ENCODE peak calls at places on chromosomes 11 and 22, in seven cellular contexts. Z is tibial nerve, U is heart left ventricle, L is transverse colon, G is A549, D is mucosa of descending colon, V is body of pancreas. T is an unnamed sample.

GRCh38 chr11:69250503-69251393 is 43.2 kb upstream of the MYEOV start:
- DNase-seq in L (no peak), V (no peak), Z (no peak), D (no peak), U (no peak), G (no peak), T (no peak)

GRCh38 chr11:35671396-35672127 is 9.0 kb downstream of the TRIM44 start:
- DNase-seq in U (no peak), V (no peak), L (no peak), D (no peak), G (no peak), Z (no peak), T (no peak)

GRCh38 chr11:11043676-11044075 is 185.8 kb upstream of the ZBED5 start:
- DNase-seq in Z (no peak), V (no peak), U (no peak), G (no peak), D (no peak), L (no peak), T (no peak)

GRCh38 chr22:17155941-17156340 is 3.1 kb downstream of the HDHD5 start:
- DNase-seq in G (no peak), L (no peak), D (no peak), Z (no peak), V (no peak), U (no peak), T (no peak)

GRCh38 chr11:368414-369335 is 624 bp upstream of the B4GALNT4 start:
- DNase-seq in D (no peak), U (no peak), V (peak; percentile 16), Z (no peak), L (no peak), G (peak; percentile 48), T (no peak)

GRCh38 chr11:12430912-12431311 is 53.5 kb downstream of the PARVA start:
- DNase-seq in G (peak; percentile 13), U (peak; percentile 81), L (peak; percentile 74), D (peak; percentile 72), Z (peak; percentile 63), V (peak; percentile 82), T (no peak)

GRCh38 chr22:38110008-38110862 is at the start of gene BAIAP2L2:
- DNase-seq in Z (no peak), L (peak; percentile 80), V (no peak), D (peak; percentile 84), U (no peak), G (peak; percentile 79), T (no peak)

GRCh38 chr11:67494371-67495233 is 10.6 kb downstream of the PITPNM1 start:
- DNase-seq in Z (no peak), D (no peak), U (no peak), V (no peak), G (no peak), L (no peak), T (no peak)

GRCh38 chr11:112588252-112588668 is 327.6 kb upstream of the PLET1 start:
- DNase-seq in D (peak; percentile 68), Z (peak; percentile 35), U (peak; percentile 66), L (peak; percentile 44), V (peak; percentile 76), G (peak; percentile 44), T (no peak)

GRCh38 chr11:86228967-86229330 is 15.6 kb upstream of the EED start:
- DNase-seq in G (no peak), Z (no peak), U (no peak), V (no peak), L (no peak), D (no peak), T (no peak)

GRCh38 chr11:2703487-2704141 is 3.8 kb upstream of the KCNQ1OT1 start:
- DNase-seq in U (no peak), L (no peak), V (no peak), Z (no peak), D (no peak), G (no peak), T (no peak)

GRCh38 chr11:20161230-20161918 is 1.1 kb upstream of the DBX1 start:
- DNase-seq in V (no peak), Z (no peak), U (no peak), G (no peak), D (no peak), L (no peak), T (no peak)

GRCh38 chr11:90363739-90364138 is 140.9 kb upstream of the CHORDC1 start:
- DNase-seq in V (no peak), Z (no peak), G (no peak), U (no peak), L (no peak), D (no peak), T (no peak)

DNA sequence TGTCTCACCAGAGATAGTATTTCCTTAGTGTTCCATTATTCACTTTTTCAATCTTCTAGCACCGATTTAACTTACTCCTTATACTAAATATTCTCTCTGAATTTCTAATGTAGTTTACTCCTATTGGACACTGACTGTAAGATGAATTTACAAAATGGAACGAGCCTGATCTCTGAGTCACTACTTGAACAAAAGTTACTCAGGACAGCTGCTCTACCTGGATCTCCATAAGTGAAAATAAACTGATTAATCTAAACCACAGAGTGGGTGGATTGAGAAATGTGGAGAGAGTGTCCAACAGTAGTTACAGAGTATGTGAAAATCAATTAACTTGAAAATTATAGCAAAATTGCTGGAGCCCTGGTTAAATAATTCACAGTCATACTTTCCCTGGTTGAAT is 141.7 kb upstream of the CHORDC1 start:
- DNase-seq in L (no peak), D (no peak), V (no peak), Z (no peak), G (no peak), U (no peak), T (no peak)
- H3K9me3 ChIP-seq in L (no peaks in the 10 kb centered on the region), D (no peaks in the 10 kb centered on the region), V (no peaks in the 10 kb centered on the region), Z (no peaks in the 10 kb centered on the region), G (no peaks in the 10 kb centered on the region), U (no peaks in the 10 kb centered on the region), T (no peaks in the 10 kb centered on the region)

DNA sequence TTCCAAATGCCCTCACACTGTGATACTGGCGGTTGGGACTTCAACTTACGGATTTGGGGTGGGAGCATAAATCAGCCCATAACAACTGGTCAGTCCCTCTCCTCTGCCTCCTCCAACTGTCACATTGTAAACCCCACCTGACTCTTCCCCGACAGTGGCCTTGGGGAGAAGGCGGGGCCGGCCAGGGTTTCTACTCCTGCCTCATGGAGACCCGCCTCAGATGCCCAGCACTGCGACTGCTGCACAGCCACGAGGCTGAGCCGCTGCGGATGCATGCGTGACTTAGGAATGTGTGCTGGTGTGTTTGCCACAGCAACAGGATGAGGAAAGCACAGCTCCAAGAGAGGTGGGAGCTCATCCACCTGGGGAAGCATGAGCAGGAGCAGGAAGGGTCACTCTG is 914.2 kb downstream of the NTM start:
- DNase-seq in D (no peak), Z (no peak), V (no peak), G (no peak), L (no peak), U (no peak), T (no peak)
- H3K9me3 ChIP-seq in D (no peaks in the 10 kb centered on the region), Z (no peaks in the 10 kb centered on the region), V (no peaks in the 10 kb centered on the region), G (no peaks in the 10 kb centered on the region), L (no peaks in the 10 kb centered on the region), U (no peaks in the 10 kb centered on the region), T (no peaks in the 10 kb centered on the region)

DNA sequence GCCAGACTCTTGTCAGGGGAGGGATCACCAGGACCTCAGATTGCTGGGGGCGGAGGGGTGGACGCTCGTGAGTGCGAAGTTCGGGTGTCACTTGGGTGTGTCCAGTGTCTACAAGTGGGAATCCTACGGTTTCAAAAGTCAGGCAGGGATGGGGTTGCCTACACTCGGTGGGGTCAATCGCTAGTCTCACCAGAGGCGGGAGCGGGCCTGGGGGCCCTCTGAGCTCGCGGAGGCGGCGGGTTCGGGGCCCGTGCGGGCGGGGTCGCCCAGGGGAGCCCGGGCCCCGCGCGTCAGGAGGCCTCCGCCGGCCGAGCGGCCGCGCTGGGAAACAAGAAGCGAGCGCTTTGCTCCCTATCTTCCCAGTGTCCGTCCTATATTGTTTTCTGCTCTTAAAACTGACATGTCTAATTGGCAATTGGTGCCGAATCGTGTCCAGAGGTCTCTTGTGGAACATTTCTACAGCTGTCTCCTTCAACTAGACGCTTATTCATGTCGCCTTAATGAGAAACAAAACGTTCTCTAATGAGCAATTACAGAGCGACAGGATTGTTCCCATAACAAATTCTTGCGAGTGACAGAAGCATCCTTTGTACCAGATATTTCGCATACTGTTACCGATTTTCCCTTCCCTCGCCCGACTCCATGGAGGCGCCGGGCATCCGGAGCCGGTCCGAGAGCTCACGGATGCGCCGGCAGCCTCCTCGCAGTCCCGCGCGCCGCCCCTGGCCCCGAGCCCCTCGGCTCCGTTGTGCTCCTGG is 11.9 kb downstream of the PAX6 start:
- DNase-seq in U (no peak), Z (no peak), G (no peak), D (no peak), V (no peak), L (no peak), T (no peak)
- H3K9me3 ChIP-seq in U (no peaks in the 10 kb centered on the region), Z (no peaks in the 10 kb centered on the region), G (no peaks in the 10 kb centered on the region), D (no peaks in the 10 kb centered on the region), V (no peaks in the 10 kb centered on the region), L (no peaks in the 10 kb centered on the region), T (peaks cover 10% of the 10 kb centered on the region)

GRCh38 chr22:25953919-25954318 is 211.9 kb downstream of the MYO18B start:
- DNase-seq in G (no peak), V (no peak), D (no peak), U (no peak), Z (no peak), L (no peak), T (no peak)
- H3K9me3 ChIP-seq in G (no peaks in the 10 kb centered on the region), V (no peaks in the 10 kb centered on the region), D (no peaks in the 10 kb centered on the region), U (no peaks in the 10 kb centered on the region), Z (no peaks in the 10 kb centered on the region), L (no peaks in the 10 kb centered on the region), T (no peaks in the 10 kb centered on the region)

DNA sequence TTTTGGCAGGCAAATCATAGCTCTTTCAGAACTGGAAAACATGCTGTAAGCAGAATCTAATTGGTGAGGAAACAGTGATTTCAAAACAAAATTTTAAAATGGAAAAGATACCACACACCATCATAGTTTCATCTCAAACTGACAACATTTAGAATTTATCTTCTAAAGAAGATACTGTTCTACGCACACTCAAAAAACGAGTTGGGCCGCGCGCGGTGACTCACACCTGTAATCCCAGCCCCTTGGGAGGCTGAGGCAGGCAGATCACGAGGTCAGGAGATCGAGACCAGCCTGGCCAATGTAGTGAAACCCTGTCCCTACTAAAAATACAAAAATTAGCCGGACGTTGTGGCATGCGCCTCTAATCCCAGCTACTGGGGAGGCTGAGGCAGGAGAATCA is 44.2 kb upstream of the ADSL start:
- DNase-seq in G (no peak), D (no peak), L (no peak), U (no peak), Z (no peak), V (no peak), T (no peak)
- H3K9me3 ChIP-seq in G (no peaks in the 10 kb centered on the region), D (no peaks in the 10 kb centered on the region), L (no peaks in the 10 kb centered on the region), U (no peaks in the 10 kb centered on the region), Z (no peaks in the 10 kb centered on the region), V (no peaks in the 10 kb centered on the region), T (no peaks in the 10 kb centered on the region)

GRCh38 chr22:19791894-19792293 is 31.3 kb downstream of the TBX1 start:
- DNase-seq in G (no peak), U (no peak), V (no peak), D (no peak), L (no peak), Z (no peak), T (no peak)
- H3K9me3 ChIP-seq in G (no peaks in the 10 kb centered on the region), U (no peaks in the 10 kb centered on the region), V (no peaks in the 10 kb centered on the region), D (no peaks in the 10 kb centered on the region), L (no peaks in the 10 kb centered on the region), Z (no peaks in the 10 kb centered on the region), T (no peaks in the 10 kb centered on the region)